ENCODE peak calls at places on chromosome 17, in four cellular contexts. R, C, H and P are unnamed samples.

GRCh38 chr17:62611308-62611707 is 16.2 kb upstream of the MRC2 start:
- DNase-seq in H (no peak), C (no peak), R (no peak), P (no peak)

GRCh38 chr17:2937331-2938003 is 125.9 kb downstream of the OR1D5 start:
- DNase-seq in R (no peak), C (peak; percentile 64), H (no peak), P (no peak)

GRCh38 chr17:66829386-66829864 is 5.5 kb upstream of the CACNG5 start:
- DNase-seq in H (no peak), R (no peak), C (peak; percentile 82), P (peak; percentile 77)

GRCh38 chr17:49776864-49777263 is 11.6 kb upstream of the KAT7 start:
- DNase-seq in C (no peak), R (no peak), H (no peak), P (no peak)

GRCh38 chr17:41404024-41404651 is 6.7 kb upstream of the KRT31 start:
- DNase-seq in R (no peak), H (no peak), C (peak; percentile 97), P (peak; percentile 92)

GRCh38 chr17:42142371-42142896 is 12.4 kb downstream of the RAB5C start:
- DNase-seq in H (no peak), R (no peak), C (peak; percentile 92), P (no peak)

GRCh38 chr17:77011173-77012011 is 129.4 kb upstream of the SEC14L1 start:
- DNase-seq in R (peak; percentile 85), H (peak; percentile 61), C (peak; percentile 64), P (peak; percentile 83)

GRCh38 chr17:54085934-54086333 is 263.2 kb downstream of the KIF2B start:
- DNase-seq in R (no peak), C (no peak), H (no peak), P (no peak)

GRCh38 chr17:28335959-28336871 is 654 bp downstream of the TNFAIP1 start:
- DNase-seq in R (no peak), C (peak; percentile 91), H (no peak), P (peak; percentile 70)

GRCh38 chr17:8125947-8126305 is 2.0 kb upstream of the HES7 start:
- DNase-seq in C (no peak), H (no peak), R (peak; percentile 51), P (peak; percentile 22)

GRCh38 chr17:31724026-31724425 is 135.0 kb downstream of the COPRS start:
- DNase-seq in H (no peak), R (no peak), C (peak; percentile 38), P (no peak)

GRCh38 chr17:77203846-77204245 is 63.1 kb downstream of the SEC14L1 start:
- DNase-seq in H (no peak), R (no peak), C (no peak), P (no peak)

GRCh38 chr17:53353919-53354351 is 468.8 kb upstream of the KIF2B start:
- DNase-seq in H (no peak), R (no peak), C (no peak), P (peak; percentile 47)

GRCh38 chr17:39132192-39132600 is 19.2 kb downstream of the PLXDC1 start:
- DNase-seq in R (no peak), C (peak; percentile 91), H (no peak), P (peak; percentile 36)

GRCh38 chr17:4631836-4632582 is 9.5 kb downstream of the ALOX15 start:
- DNase-seq in C (peak; percentile 55), H (no peak), R (no peak), P (no peak)

GRCh38 chr17:75345514-75346167 is 56.4 kb upstream of the SLC25A19 start:
- DNase-seq in H (no peak), R (peak; percentile 98), C (no peak), P (no peak)

GRCh38 chr17:39486242-39486641 is 25.0 kb downstream of the CDK12 start:
- DNase-seq in H (no peak), R (no peak), C (peak; percentile 85), P (peak; percentile 8)

GRCh38 chr17:13835151-13835550 is 233.4 kb upstream of the HS3ST3A1 start:
- DNase-seq in C (peak; percentile 29), R (no peak), H (no peak), P (no peak)

GRCh38 chr17:82399030-82399429 is 19.1 kb upstream of the HEXD start:
- DNase-seq in H (no peak), C (peak; percentile 92), R (no peak), P (no peak)

GRCh38 chr17:40480501-40481003 is 20.9 kb downstream of the TNS4 start:
- DNase-seq in H (no peak), C (peak; percentile 89), R (peak; percentile 67), P (peak; percentile 34)

GRCh38 chr17:29379084-29379811 is 10.9 kb upstream of the TAOK1 start:
- DNase-seq in C (peak; percentile 14), H (no peak), R (no peak), P (no peak)

GRCh38 chr17:77180503-77181330 is 39.9 kb downstream of the SEC14L1 start:
- DNase-seq in H (no peak), R (no peak), C (no peak), P (no peak)

GRCh38 chr17:2815781-2816185 is 19.5 kb downstream of the RAP1GAP2 start:
- DNase-seq in H (no peak), R (no peak), C (no peak), P (peak; percentile 9)

GRCh38 chr17:21358185-21358584 is 18.0 kb upstream of the KCNJ12 start:
- DNase-seq in H (no peak), R (no peak), C (no peak), P (no peak)

GRCh38 chr17:16987830-16988601 is 16.1 kb upstream of the TNFRSF13B start:
- DNase-seq in C (peak; percentile 93), H (peak; percentile 99), R (peak; percentile 97), P (peak; percentile 77)

GRCh38 chr17:45436625-45437460 is 4.2 kb upstream of the ARHGAP27 start:
- DNase-seq in H (no peak), C (no peak), R (no peak), P (no peak)

GRCh38 chr17:81412490-81413093 is 17.3 kb downstream of the BAHCC1 start:
- DNase-seq in R (no peak), C (no peak), H (no peak), P (no peak)

GRCh38 chr17:14317383-14317782 is 16.5 kb downstream of the HS3ST3B1 start:
- DNase-seq in H (no peak), R (no peak), C (no peak), P (no peak)

GRCh38 chr17:40023590-40024292 is 8.5 kb downstream of the CSF3 start:
- DNase-seq in R (no peak), C (no peak), H (no peak), P (peak; percentile 82)

GRCh38 chr17:44924107-44924544 is 8.8 kb upstream of the GFAP start:
- DNase-seq in C (no peak), H (no peak), R (no peak), P (no peak)

GRCh38 chr17:59361386-59361785 is 29.9 kb downstream of the YPEL2 start:
- DNase-seq in H (no peak), R (no peak), C (peak; percentile 97), P (peak; percentile 62)

GRCh38 chr17:59365383-59365981 is 34.0 kb downstream of the YPEL2 start:
- DNase-seq in C (no peak), R (peak; percentile 35), H (peak; percentile 53), P (no peak)

GRCh38 chr17:59366040-59366757 is 34.7 kb downstream of the YPEL2 start:
- DNase-seq in C (no peak), R (no peak), H (no peak), P (peak; percentile 15)

GRCh38 chr17:59361916-59362810 is 30.7 kb downstream of the YPEL2 start:
- DNase-seq in C (peak; percentile 90), R (peak; percentile 79), H (peak; percentile 60), P (peak; percentile 69)

DNA sequence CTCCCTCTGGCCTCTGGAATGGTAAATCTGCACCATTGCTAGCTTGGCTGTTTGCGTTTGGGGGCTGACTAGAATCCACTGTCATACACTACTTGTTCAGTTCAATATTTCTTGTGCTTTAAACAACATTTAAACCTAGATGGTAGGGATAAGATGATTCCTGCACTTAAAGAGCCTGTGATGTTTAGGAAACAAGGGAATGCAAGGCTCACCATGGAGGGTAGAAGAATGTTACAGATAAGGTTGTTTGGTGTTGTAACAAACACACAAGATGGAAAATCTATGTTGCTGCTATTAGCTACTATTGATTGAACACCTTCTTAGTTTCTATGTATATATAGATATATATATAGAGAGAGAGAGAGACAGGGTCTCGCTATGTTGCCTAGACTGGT is 31.4 kb downstream of the YPEL2 start:
- DNase-seq in R (no peak), C (no peak), H (no peak), P (no peak)
- H3K4me1 ChIP-seq in R (peaks cover 62% of the 10 kb centered on the region), C (peaks cover 54% of the 10 kb centered on the region), H (peaks cover 37% of the 10 kb centered on the region), P (peaks cover 38% of the 10 kb centered on the region)

GRCh38 chr17:18084256-18084655 is 3.5 kb upstream of the DRG2 start:
- DNase-seq in C (no peak), R (no peak), H (no peak), P (no peak)
- TF ChIP-seq EZH2phosphoT487 in C (no peak), R (no peak), H (no peak), P (no peak)

GRCh38 chr17:35795007-35795870 is at the start of gene MMP28:
- DNase-seq in R (no peak), C (peak; percentile 54), H (no peak), P (peak; percentile 40)
- H3K27ac ChIP-seq in R (no peak within 1 kb of the TSS), C (no peak within 1 kb of the TSS), H (no peak within 1 kb of the TSS), P (no peak within 1 kb of the TSS)

GRCh38 chr17:18187816-18188761 is 4.5 kb downstream of the ALKBH5 start:
- DNase-seq in R (no peak), H (no peak), C (peak; percentile 88), P (peak; percentile 35)
- H3K4me1 ChIP-seq in R (peaks cover 23% of the 10 kb centered on the region), H (peaks cover 24% of the 10 kb centered on the region), C (peaks cover 50% of the 10 kb centered on the region), P (peaks cover 34% of the 10 kb centered on the region)

DNA sequence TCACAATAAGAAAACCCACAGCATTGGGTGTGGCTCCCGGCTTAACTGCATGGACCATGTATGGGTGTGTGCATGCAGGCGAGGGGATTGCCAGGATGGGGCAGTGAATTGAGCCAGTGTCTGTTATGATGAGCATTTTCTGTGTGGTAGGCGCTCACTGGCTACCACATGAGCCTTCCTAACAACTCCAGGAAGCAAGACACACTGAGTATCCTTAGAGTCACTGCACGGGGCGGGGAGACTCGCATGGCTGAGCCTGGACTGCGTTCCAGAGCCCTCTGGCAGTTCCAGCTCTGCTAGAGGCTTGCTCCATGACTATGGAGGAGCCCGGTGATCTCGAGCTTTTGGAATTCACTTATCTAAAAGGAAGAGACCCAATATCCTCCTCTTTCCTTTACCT is 225.9 kb downstream of the CCDC182 start:
- DNase-seq in R (no peak), C (peak; percentile 64), H (no peak), P (peak; percentile 74)
- TF ChIP-seq EZH2phosphoT487 in R (no peak), C (no peak), H (no peak), P (no peak)

GRCh38 chr17:73814070-73814469 is 169.8 kb upstream of the SDK2 start:
- DNase-seq in H (peak; percentile 11), C (no peak), R (peak; percentile 37), P (no peak)
- H3K27ac ChIP-seq in H (no peak overlapping the region), C (no peak overlapping the region), R (no peak overlapping the region), P (no peak overlapping the region)